ENCODE peak calls at places on chromosomes 4 and X, in ten cellular contexts. S is EL; T is HL-60; G is naive thymus-derived CD4-positive, alpha-beta T cell; W is uterus; R is tibial artery; N is glomerular endothelial cell; E is globus pallidus; Z is SK-MEL-5; P is NCI-H2029. M is an unnamed sample.

GRCh38 chrX:4550018-4550417 is 836.6 kb upstream of the PRKX start:
- DNase-seq in S (no peak), T (no peak), G (no peak), W (no peak), R (no peak), N (no peak), E (no peak), Z (peak; percentile 26), P (no peak), M (no peak)

GRCh38 chr4:53937918-53938317 is 126.5 kb downstream of the CHIC2 start:
- DNase-seq in S (peak; percentile 88), T (no peak), G (no peak), W (peak; percentile 43), R (no peak), N (no peak), E (no peak), Z (no peak), P (no peak), M (no peak)

GRCh38 chrX:39955621-39956020 is 142.1 kb downstream of the BCOR start:
- DNase-seq in S (no peak), T (no peak), G (no peak), W (no peak), R (no peak), N (no peak), E (no peak), Z (peak; percentile 33), P (no peak), M (peak; percentile 13)

GRCh38 chrX:68292471-68292870 is 140.8 kb downstream of the OPHN1 start:
- DNase-seq in S (peak; percentile 5), T (no peak), G (no peak), W (no peak), R (no peak), N (no peak), E (no peak), Z (no peak), P (no peak), M (no peak)

GRCh38 chr4:135256111-135256510 is 1054.5 kb upstream of the PABPC4L start:
- DNase-seq in S (peak; percentile 64), T (no peak), G (no peak), W (no peak), R (no peak), N (no peak), E (no peak), Z (no peak), P (no peak), M (no peak)

GRCh38 chrX:111585337-111585736 is 73.9 kb downstream of the SERTM2 start:
- DNase-seq in S (no peak), T (no peak), G (no peak), W (no peak), R (no peak), N (no peak), E (no peak), Z (no peak), P (no peak), M (no peak)

GRCh38 chr4:1731180-1731579 is 9.9 kb downstream of the TACC3 start:
- DNase-seq in S (no peak), T (no peak), G (no peak), W (no peak), R (no peak), N (no peak), E (no peak), Z (no peak), P (no peak), M (no peak)

GRCh38 chr4:159201168-159201567 is 98.3 kb downstream of the RAPGEF2 start:
- DNase-seq in S (no peak), T (no peak), G (no peak), W (no peak), R (no peak), N (no peak), E (no peak), Z (peak; percentile 61), P (no peak), M (no peak)

GRCh38 chrX:154056739-154057367 is 37.2 kb upstream of the IRAK1 start:
- DNase-seq in S (no peak), T (peak; percentile 37), G (peak; percentile 11), W (no peak), R (no peak), N (no peak), E (no peak), Z (no peak), P (peak; percentile 38), M (peak; percentile 55)

GRCh38 chrX:100819534-100819836 is 706 bp upstream of the CSTF2 start:
- DNase-seq in S (no peak), T (no peak), G (no peak), W (peak; percentile 15), R (no peak), N (no peak), E (no peak), Z (no peak), P (no peak), M (no peak)

GRCh38 chr4:101169044-101170014 is 178.0 kb downstream of the PPP3CA start:
- DNase-seq in S (peak; percentile 69), T (peak; percentile 43), G (peak; percentile 48), W (peak; percentile 48), R (no peak), N (no peak), E (peak; percentile 79), Z (peak; percentile 86), P (peak; percentile 78), M (peak; percentile 59)

GRCh38 chrX:13201605-13202219 is 118.1 kb downstream of the ATXN3L start:
- DNase-seq in S (no peak), T (no peak), G (no peak), W (no peak), R (no peak), N (no peak), E (no peak), Z (no peak), P (no peak), M (no peak)

GRCh38 chrX:123959281-123960063 is 2.0 kb upstream of the STAG2 start:
- DNase-seq in S (peak; percentile 52), T (no peak), G (no peak), W (peak; percentile 67), R (peak; percentile 80), N (no peak), E (peak; percentile 51), Z (peak; percentile 36), P (no peak), M (no peak)

GRCh38 chrX:153032397-153033118 is 23.7 kb upstream of the PNMA3 start:
- DNase-seq in S (peak; percentile 64), T (peak; percentile 40), G (peak; percentile 57), W (peak; percentile 41), R (peak; percentile 78), N (no peak), E (peak; percentile 41), Z (peak; percentile 56), P (peak; percentile 68), M (peak; percentile 51)

GRCh38 chr4:1345905-1346780 is 865 bp upstream of the UVSSA start:
- DNase-seq in S (peak; percentile 38), T (peak; percentile 28), G (peak; percentile 57), W (peak; percentile 44), R (peak; percentile 80), N (no peak), E (peak; percentile 38), Z (peak; percentile 29), P (no peak), M (peak; percentile 20)